ENCODE peak calls at places on chromosomes 16 and 17, in five cellular contexts. R is fibroblast of the aortic adventitia, Q is endothelial cell, K is neural crest cell, P is B cell. G is an unnamed sample.

GRCh38 chr16:84295203-84295850 is 649 bp downstream of the WFDC1 start:
- DNase-seq in P (no peak), K (no peak), R (no peak), Q (no peak), G (no peak)

GRCh38 chr17:59853168-59853918 is 39.4 kb downstream of the TUBD1 start:
- DNase-seq in R (peak; percentile 80), P (peak; percentile 51), K (peak; percentile 11), Q (peak; percentile 48), G (no peak)

GRCh38 chr16:51708861-51709260 is 557.8 kb upstream of the SALL1 start:
- DNase-seq in P (no peak), Q (no peak), R (peak; percentile 2), K (no peak), G (no peak)

GRCh38 chr17:75265614-75266314 is 4.1 kb downstream of the MRPS7 start:
- DNase-seq in R (no peak), Q (no peak), P (no peak), K (no peak), G (no peak)

GRCh38 chr17:62816282-62816839 is 8.2 kb upstream of the MARCHF10 start:
- DNase-seq in R (no peak), K (no peak), P (no peak), Q (no peak), G (no peak)

GRCh38 chr17:41919165-41919817 is 540 bp upstream of the ACLY start:
- DNase-seq in K (no peak), P (no peak), Q (no peak), R (no peak), G (no peak)

GRCh38 chr16:60979119-60979518 is 1057.1 kb downstream of the CDH8 start:
- DNase-seq in R (no peak), P (no peak), K (no peak), Q (no peak), G (no peak)

GRCh38 chr17:60901222-60901621 is 223.6 kb downstream of the BCAS3 start:
- DNase-seq in K (no peak), P (no peak), Q (no peak), R (peak; percentile 24), G (no peak)

GRCh38 chr17:700504-701094 is 14.0 kb downstream of the VPS53 start:
- DNase-seq in P (peak; percentile 56), Q (no peak), K (no peak), R (peak; percentile 61), G (peak; percentile 70)

GRCh38 chr17:78257810-78258322 is 26.4 kb downstream of the TMEM235 start:
- DNase-seq in K (no peak), Q (no peak), P (peak; percentile 65), R (no peak), G (peak; percentile 64)

GRCh38 chr17:35345926-35346771 is 27.3 kb downstream of the SLFN11 start:
- DNase-seq in P (peak; percentile 42), K (no peak), Q (peak; percentile 53), R (peak; percentile 60), G (peak; percentile 9)

GRCh38 chr17:77400445-77400870 is 259.7 kb downstream of the SEC14L1 start:
- DNase-seq in P (peak; percentile 81), K (no peak), Q (peak; percentile 66), R (no peak), G (peak; percentile 83)

GRCh38 chr16:26830716-26831115 is 236.0 kb upstream of the C16orf82 start:
- DNase-seq in K (no peak), P (no peak), R (no peak), Q (no peak), G (no peak)

GRCh38 chr17:19935169-19935568 is 42.5 kb downstream of the AKAP10 start:
- DNase-seq in R (no peak), Q (no peak), K (no peak), P (no peak), G (no peak)

GRCh38 chr16:13005836-13006235 is 104.4 kb downstream of the SHISA9 start:
- DNase-seq in P (no peak), K (no peak), Q (no peak), R (no peak), G (no peak)

GRCh38 chr17:7260601-7261376 is 1.5 kb downstream of the CLDN7 start:
- DNase-seq in P (peak; percentile 57), Q (peak; percentile 31), K (no peak), R (no peak), G (peak; percentile 64)

GRCh38 chr17:18921912-18922451 is 30.0 kb upstream of the SLC5A10 start:
- DNase-seq in R (peak; percentile 64), P (peak; percentile 29), Q (no peak), K (no peak), G (peak; percentile 63)

GRCh38 chr16:46961373-46962353 is 11.8 kb downstream of the DNAJA2 start:
- DNase-seq in R (peak; percentile 35), Q (no peak), K (no peak), P (peak; percentile 35), G (no peak)

GRCh38 chr16:57628008-57628781 is at the start of gene ADGRG1:
- DNase-seq in R (peak; percentile 94), Q (peak; percentile 52), P (no peak), K (peak; percentile 56), G (peak; percentile 53)

GRCh38 chr17:39563476-39563875 is 44.2 kb downstream of the NEUROD2 start:
- DNase-seq in K (no peak), P (no peak), R (no peak), Q (peak; percentile 39), G (no peak)

GRCh38 chr17:60579551-60579950 is 20.4 kb upstream of the PPM1D start:
- DNase-seq in P (no peak), R (no peak), Q (no peak), K (no peak), G (no peak)

GRCh38 chr16:2372684-2373083 is 32.2 kb upstream of the ABCA3 start:
- DNase-seq in Q (no peak), R (no peak), P (no peak), K (no peak), G (no peak)

GRCh38 chr17:81333626-81334368 is 38.7 kb upstream of the SLC38A10 start:
- DNase-seq in R (no peak), K (no peak), P (no peak), Q (no peak), G (no peak)

GRCh38 chr17:9343513-9343912 is 232.1 kb downstream of the STX8 start:
- DNase-seq in P (no peak), K (no peak), R (no peak), Q (no peak), G (no peak)

GRCh38 chr17:74842599-74843351 is 16.9 kb downstream of the GRIN2C start:
- DNase-seq in R (peak; percentile 44), K (peak; percentile 59), Q (peak; percentile 73), P (peak; percentile 29), G (peak; percentile 81)

GRCh38 chr17:78313735-78314648 is 45.9 kb downstream of the SOCS3 start:
- DNase-seq in Q (peak; percentile 60), P (peak; percentile 74), R (peak; percentile 51), K (peak; percentile 30), G (peak; percentile 84)

GRCh38 chr17:72125742-72126141 is 4.9 kb downstream of the SOX9 start:
- DNase-seq in Q (no peak), R (no peak), K (no peak), P (no peak), G (no peak)

GRCh38 chr17:72123964-72124791 is 3.4 kb downstream of the SOX9 start:
- DNase-seq in Q (no peak), P (no peak), R (no peak), K (no peak), G (no peak)

GRCh38 chr17:72123496-72123963 is 2.7 kb downstream of the SOX9 start:
- DNase-seq in P (no peak), K (no peak), Q (no peak), R (no peak), G (peak; percentile 40)

GRCh38 chr17:72125226-72125651 is 4.4 kb downstream of the SOX9 start:
- DNase-seq in K (no peak), Q (no peak), R (no peak), P (no peak), G (no peak)

DNA sequence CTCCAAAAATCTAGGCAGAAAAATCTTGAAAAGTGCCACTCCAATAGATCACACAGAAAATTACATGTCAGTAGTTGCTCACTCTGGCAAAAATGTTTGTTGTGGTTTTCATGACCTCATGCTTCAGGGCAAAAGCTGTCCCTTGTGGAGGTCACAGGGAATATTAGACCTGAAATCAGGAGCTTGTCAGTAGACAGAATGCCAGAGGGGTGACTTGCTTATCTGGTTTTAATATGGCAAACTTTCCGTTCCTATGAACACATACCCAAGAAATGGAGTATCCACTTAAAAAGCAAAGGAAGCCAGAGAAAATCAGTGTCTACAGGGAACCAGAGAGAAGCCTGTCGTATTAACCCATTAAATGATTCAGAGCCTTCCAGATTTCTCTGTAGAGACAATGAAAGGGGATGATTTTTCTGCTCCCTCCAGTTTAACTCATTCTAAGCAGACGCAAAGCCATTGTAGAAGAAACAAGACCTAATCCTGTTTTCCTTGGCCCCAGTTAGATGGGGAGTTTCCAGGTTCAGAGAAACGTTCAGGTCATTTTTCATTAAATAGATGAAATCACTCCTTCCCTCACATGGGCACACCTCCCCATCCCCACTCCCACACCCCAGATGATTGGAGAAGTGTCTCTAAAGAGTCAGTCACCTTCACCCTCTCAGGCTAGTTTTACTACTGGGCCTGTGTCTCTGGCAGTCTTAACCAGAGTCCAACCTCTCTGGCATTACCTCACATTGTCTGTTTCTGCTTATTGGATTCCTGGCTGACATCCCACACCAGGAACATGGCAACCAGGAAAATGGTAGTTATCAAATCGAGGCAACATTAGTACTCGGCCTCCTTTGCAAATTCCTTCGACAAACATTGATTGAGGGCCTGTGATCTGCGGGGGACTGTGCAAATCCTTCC is 6.0 kb downstream of the SOX9 start:
- DNase-seq in P (no peak), R (peak; percentile 38), K (no peak), Q (no peak), G (no peak)
- TF ChIP-seq CTCF in P (no peak), R (no peak), K (no peak), Q (no peak), G (no peak)

DNA sequence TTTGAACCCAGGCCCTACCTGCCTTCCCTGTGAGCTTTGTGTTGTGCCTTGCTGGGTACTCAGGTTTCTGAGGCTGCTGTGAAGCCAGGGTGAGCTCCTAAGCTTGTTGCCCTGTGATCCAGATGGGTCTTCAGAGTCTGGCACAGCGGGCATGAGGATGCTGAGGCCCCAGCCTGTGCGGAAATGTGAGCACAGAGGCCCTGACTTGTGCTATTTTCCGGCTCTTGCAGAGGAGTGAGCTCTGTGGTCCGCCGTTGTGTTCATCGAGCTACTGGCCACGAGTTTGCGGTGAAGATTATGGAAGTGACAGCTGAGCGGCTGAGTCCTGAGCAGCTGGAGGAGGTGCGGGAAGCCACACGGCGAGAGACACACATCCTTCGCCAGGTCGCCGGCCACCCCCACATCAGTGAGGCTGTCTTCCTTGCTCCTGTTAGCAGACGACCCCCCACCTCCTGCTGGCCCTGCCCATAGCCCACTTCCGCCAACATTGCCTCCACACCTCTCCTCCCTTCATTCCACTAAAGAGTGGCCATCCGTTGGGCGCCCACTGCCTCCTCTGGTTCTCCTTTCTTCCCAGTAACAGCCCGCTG is 2.7 kb downstream of the PHKG2 start:
- DNase-seq in R (no peak), Q (no peak), K (no peak), P (no peak), G (no peak)
- TF ChIP-seq CTCF in R (no peak), Q (no peak), K (no peak), P (no peak), G (no peak)

DNA sequence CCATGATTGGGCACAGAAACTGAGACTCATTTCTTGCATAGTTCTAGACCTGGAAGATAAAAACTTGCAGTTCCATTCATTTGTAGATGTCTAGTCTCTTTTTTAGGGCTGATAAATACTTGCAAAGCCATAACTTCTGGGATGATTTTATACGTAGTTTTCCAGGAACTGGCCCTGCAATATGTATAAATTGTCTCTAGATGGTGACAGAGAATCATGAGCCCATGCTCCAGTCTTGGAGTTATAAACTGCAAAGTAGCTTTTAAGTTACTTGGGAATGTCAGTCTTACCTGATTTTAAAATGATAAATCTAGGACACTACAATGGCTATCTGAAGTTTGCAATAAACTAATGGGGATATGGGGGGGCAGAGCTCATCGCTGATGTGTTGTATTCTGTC is 3.0 kb upstream of the ADAMTS18 start:
- DNase-seq in R (peak; percentile 37), Q (no peak), K (no peak), P (no peak), G (no peak)
- TF ChIP-seq CTCF in R (peak; percentile 31), Q (no peak), K (peak; percentile 42), P (no peak), G (no peak)

GRCh38 chr16:8070501-8070900 is 519.8 kb downstream of the TMEM114 start:
- DNase-seq in K (no peak), Q (no peak), P (no peak), R (no peak), G (no peak)
- TF ChIP-seq CTCF in K (no peak), Q (no peak), P (no peak), R (no peak), G (no peak)